ENCODE peak calls at places on chromosomes 13 and 19, in ten cellular contexts. One of them, this sample, is unnamed.

GRCh38 chr19:2327773-2328400 is 499 bp downstream of the LSM7 start:
- DNase-seq in nephron progenitor cell: no peak
- DNase-seq in activated naive CD8-positive, alpha-beta T cell treated with anti-CD3 and anti-CD28 coated beads for 36 hours: peak
- DNase-seq in GM23248: peak
- DNase-seq in glomerular endothelial cell: peak
- DNase-seq in memory B cell: no peak
- DNase-seq in stimulated activated CD4-positive, alpha-beta T cell treated with anti-CD3 and anti-CD28 coated beads, Interleukin-15, amount 100 ng/mL, for 1 hour: no peak
- DNase-seq in RWPE1: peak
- DNase-seq in heart right ventricle: peak
- DNase-seq in GM13976: peak
- DNase-seq in this sample: peak

GRCh38 chr13:21033224-21033855 is 28.0 kb downstream of the LATS2 start:
- DNase-seq in nephron progenitor cell: no peak
- DNase-seq in GM13976: no peak
- DNase-seq in glomerular endothelial cell: no peak
- DNase-seq in memory B cell: no peak
- DNase-seq in activated naive CD8-positive, alpha-beta T cell treated with anti-CD3 and anti-CD28 coated beads for 36 hours: no peak
- DNase-seq in GM23248: peak
- DNase-seq in heart right ventricle: no peak
- DNase-seq in stimulated activated CD4-positive, alpha-beta T cell treated with anti-CD3 and anti-CD28 coated beads, Interleukin-15, amount 100 ng/mL, for 1 hour: no peak
- DNase-seq in RWPE1: no peak
- DNase-seq in this sample: no peak

GRCh38 chr13:64801768-64802167 is 2428.4 kb downstream of the PCDH9 start:
- DNase-seq in GM23248: no peak
- DNase-seq in memory B cell: no peak
- DNase-seq in glomerular endothelial cell: no peak
- DNase-seq in RWPE1: no peak
- DNase-seq in activated naive CD8-positive, alpha-beta T cell treated with anti-CD3 and anti-CD28 coated beads for 36 hours: no peak
- DNase-seq in nephron progenitor cell: no peak
- DNase-seq in stimulated activated CD4-positive, alpha-beta T cell treated with anti-CD3 and anti-CD28 coated beads, Interleukin-15, amount 100 ng/mL, for 1 hour: no peak
- DNase-seq in GM13976: no peak
- DNase-seq in heart right ventricle: no peak
- DNase-seq in this sample: no peak

GRCh38 chr13:44401577-44401976 is 28.0 kb downstream of the SERP2 start:
- DNase-seq in memory B cell: no peak
- DNase-seq in glomerular endothelial cell: no peak
- DNase-seq in nephron progenitor cell: no peak
- DNase-seq in GM13976: no peak
- DNase-seq in heart right ventricle: no peak
- DNase-seq in stimulated activated CD4-positive, alpha-beta T cell treated with anti-CD3 and anti-CD28 coated beads, Interleukin-15, amount 100 ng/mL, for 1 hour: no peak
- DNase-seq in GM23248: no peak
- DNase-seq in activated naive CD8-positive, alpha-beta T cell treated with anti-CD3 and anti-CD28 coated beads for 36 hours: no peak
- DNase-seq in RWPE1: no peak
- DNase-seq in this sample: peak

GRCh38 chr13:29935309-29935981 is 85.0 kb upstream of the UBL3 start:
- DNase-seq in memory B cell: no peak
- DNase-seq in GM13976: peak
- DNase-seq in RWPE1: no peak
- DNase-seq in nephron progenitor cell: no peak
- DNase-seq in stimulated activated CD4-positive, alpha-beta T cell treated with anti-CD3 and anti-CD28 coated beads, Interleukin-15, amount 100 ng/mL, for 1 hour: peak
- DNase-seq in glomerular endothelial cell: no peak
- DNase-seq in GM23248: no peak
- DNase-seq in activated naive CD8-positive, alpha-beta T cell treated with anti-CD3 and anti-CD28 coated beads for 36 hours: peak
- DNase-seq in heart right ventricle: no peak
- DNase-seq in this sample: peak

GRCh38 chr13:110157718-110158117 is 149.2 kb downstream of the COL4A1 start:
- DNase-seq in stimulated activated CD4-positive, alpha-beta T cell treated with anti-CD3 and anti-CD28 coated beads, Interleukin-15, amount 100 ng/mL, for 1 hour: no peak
- DNase-seq in GM13976: no peak
- DNase-seq in memory B cell: no peak
- DNase-seq in glomerular endothelial cell: no peak
- DNase-seq in nephron progenitor cell: no peak
- DNase-seq in heart right ventricle: no peak
- DNase-seq in GM23248: no peak
- DNase-seq in activated naive CD8-positive, alpha-beta T cell treated with anti-CD3 and anti-CD28 coated beads for 36 hours: no peak
- DNase-seq in RWPE1: no peak
- DNase-seq in this sample: no peak

GRCh38 chr19:51097166-51097736 is 11.0 kb downstream of the CTU1 start:
- DNase-seq in nephron progenitor cell: peak
- DNase-seq in stimulated activated CD4-positive, alpha-beta T cell treated with anti-CD3 and anti-CD28 coated beads, Interleukin-15, amount 100 ng/mL, for 1 hour: peak
- DNase-seq in activated naive CD8-positive, alpha-beta T cell treated with anti-CD3 and anti-CD28 coated beads for 36 hours: peak
- DNase-seq in glomerular endothelial cell: no peak
- DNase-seq in memory B cell: peak
- DNase-seq in heart right ventricle: peak
- DNase-seq in RWPE1: peak
- DNase-seq in GM13976: peak
- DNase-seq in GM23248: peak
- DNase-seq in this sample: peak

GRCh38 chr13:100987993-100988392 is 313.4 kb upstream of the TMTC4 start:
- DNase-seq in GM13976: no peak
- DNase-seq in heart right ventricle: no peak
- DNase-seq in nephron progenitor cell: no peak
- DNase-seq in stimulated activated CD4-positive, alpha-beta T cell treated with anti-CD3 and anti-CD28 coated beads, Interleukin-15, amount 100 ng/mL, for 1 hour: no peak
- DNase-seq in RWPE1: no peak
- DNase-seq in activated naive CD8-positive, alpha-beta T cell treated with anti-CD3 and anti-CD28 coated beads for 36 hours: no peak
- DNase-seq in glomerular endothelial cell: no peak
- DNase-seq in GM23248: peak
- DNase-seq in memory B cell: no peak
- DNase-seq in this sample: no peak

GRCh38 chr19:13744179-13744578 is 20.1 kb upstream of the MRI1 start:
- DNase-seq in GM23248: no peak
- DNase-seq in nephron progenitor cell: no peak
- DNase-seq in RWPE1: no peak
- DNase-seq in activated naive CD8-positive, alpha-beta T cell treated with anti-CD3 and anti-CD28 coated beads for 36 hours: no peak
- DNase-seq in GM13976: no peak
- DNase-seq in stimulated activated CD4-positive, alpha-beta T cell treated with anti-CD3 and anti-CD28 coated beads, Interleukin-15, amount 100 ng/mL, for 1 hour: no peak
- DNase-seq in glomerular endothelial cell: no peak
- DNase-seq in memory B cell: no peak
- DNase-seq in heart right ventricle: no peak
- DNase-seq in this sample: no peak

GRCh38 chr13:62964522-62964921 is 1548.9 kb upstream of the PCDH20 start:
- DNase-seq in heart right ventricle: no peak
- DNase-seq in glomerular endothelial cell: no peak
- DNase-seq in stimulated activated CD4-positive, alpha-beta T cell treated with anti-CD3 and anti-CD28 coated beads, Interleukin-15, amount 100 ng/mL, for 1 hour: no peak
- DNase-seq in GM23248: no peak
- DNase-seq in GM13976: no peak
- DNase-seq in nephron progenitor cell: no peak
- DNase-seq in RWPE1: no peak
- DNase-seq in activated naive CD8-positive, alpha-beta T cell treated with anti-CD3 and anti-CD28 coated beads for 36 hours: no peak
- DNase-seq in memory B cell: no peak
- DNase-seq in this sample: no peak

GRCh38 chr19:50874185-50874584 is 946 bp downstream of the KLK2 start:
- DNase-seq in glomerular endothelial cell: no peak
- DNase-seq in nephron progenitor cell: no peak
- DNase-seq in activated naive CD8-positive, alpha-beta T cell treated with anti-CD3 and anti-CD28 coated beads for 36 hours: no peak
- DNase-seq in GM13976: no peak
- DNase-seq in GM23248: no peak
- DNase-seq in stimulated activated CD4-positive, alpha-beta T cell treated with anti-CD3 and anti-CD28 coated beads, Interleukin-15, amount 100 ng/mL, for 1 hour: no peak
- DNase-seq in RWPE1: no peak
- DNase-seq in heart right ventricle: no peak
- DNase-seq in memory B cell: no peak
- DNase-seq in this sample: no peak

GRCh38 chr19:4606921-4607678 is 32.2 kb upstream of the TNFAIP8L1 start:
- DNase-seq in GM23248: peak
- DNase-seq in RWPE1: no peak
- DNase-seq in glomerular endothelial cell: no peak
- DNase-seq in stimulated activated CD4-positive, alpha-beta T cell treated with anti-CD3 and anti-CD28 coated beads, Interleukin-15, amount 100 ng/mL, for 1 hour: no peak
- DNase-seq in memory B cell: no peak
- DNase-seq in heart right ventricle: peak
- DNase-seq in nephron progenitor cell: peak
- DNase-seq in activated naive CD8-positive, alpha-beta T cell treated with anti-CD3 and anti-CD28 coated beads for 36 hours: no peak
- DNase-seq in GM13976: peak
- DNase-seq in this sample: no peak

GRCh38 chr13:33174491-33174890 is 111.1 kb downstream of the STARD13 start:
- DNase-seq in GM23248: no peak
- DNase-seq in heart right ventricle: no peak
- DNase-seq in RWPE1: no peak
- DNase-seq in memory B cell: no peak
- DNase-seq in stimulated activated CD4-positive, alpha-beta T cell treated with anti-CD3 and anti-CD28 coated beads, Interleukin-15, amount 100 ng/mL, for 1 hour: no peak
- DNase-seq in glomerular endothelial cell: no peak
- DNase-seq in GM13976: no peak
- DNase-seq in activated naive CD8-positive, alpha-beta T cell treated with anti-CD3 and anti-CD28 coated beads for 36 hours: no peak
- DNase-seq in nephron progenitor cell: no peak
- DNase-seq in this sample: no peak

GRCh38 chr19:55212447-55212846 is 3.1 kb upstream of the PTPRH start:
- DNase-seq in memory B cell: no peak
- DNase-seq in GM23248: no peak
- DNase-seq in heart right ventricle: no peak
- DNase-seq in nephron progenitor cell: no peak
- DNase-seq in glomerular endothelial cell: no peak
- DNase-seq in stimulated activated CD4-positive, alpha-beta T cell treated with anti-CD3 and anti-CD28 coated beads, Interleukin-15, amount 100 ng/mL, for 1 hour: no peak
- DNase-seq in RWPE1: peak
- DNase-seq in GM13976: peak
- DNase-seq in activated naive CD8-positive, alpha-beta T cell treated with anti-CD3 and anti-CD28 coated beads for 36 hours: peak
- DNase-seq in this sample: no peak

GRCh38 chr19:38561658-38562057 is 56.1 kb downstream of the MAP4K1 start:
- DNase-seq in RWPE1: no peak
- DNase-seq in GM13976: peak
- DNase-seq in GM23248: no peak
- DNase-seq in stimulated activated CD4-positive, alpha-beta T cell treated with anti-CD3 and anti-CD28 coated beads, Interleukin-15, amount 100 ng/mL, for 1 hour: no peak
- DNase-seq in heart right ventricle: no peak
- DNase-seq in glomerular endothelial cell: no peak
- DNase-seq in nephron progenitor cell: no peak
- DNase-seq in activated naive CD8-positive, alpha-beta T cell treated with anti-CD3 and anti-CD28 coated beads for 36 hours: no peak
- DNase-seq in memory B cell: no peak
- DNase-seq in this sample: no peak

GRCh38 chr19:29583196-29584006 is 22.7 kb upstream of the POP4 start:
- DNase-seq in nephron progenitor cell: no peak
- DNase-seq in glomerular endothelial cell: no peak
- DNase-seq in GM13976: no peak
- DNase-seq in heart right ventricle: no peak
- DNase-seq in RWPE1: peak
- DNase-seq in GM23248: peak
- DNase-seq in activated naive CD8-positive, alpha-beta T cell treated with anti-CD3 and anti-CD28 coated beads for 36 hours: peak
- DNase-seq in stimulated activated CD4-positive, alpha-beta T cell treated with anti-CD3 and anti-CD28 coated beads, Interleukin-15, amount 100 ng/mL, for 1 hour: no peak
- DNase-seq in memory B cell: no peak
- DNase-seq in this sample: no peak

GRCh38 chr13:23755040-23755439 is 134.2 kb downstream of the MIPEP start:
- DNase-seq in stimulated activated CD4-positive, alpha-beta T cell treated with anti-CD3 and anti-CD28 coated beads, Interleukin-15, amount 100 ng/mL, for 1 hour: no peak
- DNase-seq in GM23248: no peak
- DNase-seq in activated naive CD8-positive, alpha-beta T cell treated with anti-CD3 and anti-CD28 coated beads for 36 hours: no peak
- DNase-seq in nephron progenitor cell: no peak
- DNase-seq in memory B cell: no peak
- DNase-seq in glomerular endothelial cell: no peak
- DNase-seq in GM13976: no peak
- DNase-seq in heart right ventricle: no peak
- DNase-seq in RWPE1: no peak
- DNase-seq in this sample: no peak

GRCh38 chr19:35828694-35829301 is 16.2 kb upstream of the PRODH2 start:
- DNase-seq in GM13976: peak
- DNase-seq in memory B cell: peak
- DNase-seq in nephron progenitor cell: peak
- DNase-seq in GM23248: peak
- DNase-seq in heart right ventricle: peak
- DNase-seq in activated naive CD8-positive, alpha-beta T cell treated with anti-CD3 and anti-CD28 coated beads for 36 hours: peak
- DNase-seq in glomerular endothelial cell: peak
- DNase-seq in stimulated activated CD4-positive, alpha-beta T cell treated with anti-CD3 and anti-CD28 coated beads, Interleukin-15, amount 100 ng/mL, for 1 hour: peak
- DNase-seq in RWPE1: peak
- DNase-seq in this sample: no peak

GRCh38 chr13:34174671-34175145 is 356.8 kb downstream of the RFC3 start:
- DNase-seq in stimulated activated CD4-positive, alpha-beta T cell treated with anti-CD3 and anti-CD28 coated beads, Interleukin-15, amount 100 ng/mL, for 1 hour: no peak
- DNase-seq in nephron progenitor cell: no peak
- DNase-seq in glomerular endothelial cell: no peak
- DNase-seq in GM23248: peak
- DNase-seq in memory B cell: no peak
- DNase-seq in heart right ventricle: no peak
- DNase-seq in GM13976: no peak
- DNase-seq in RWPE1: no peak
- DNase-seq in activated naive CD8-positive, alpha-beta T cell treated with anti-CD3 and anti-CD28 coated beads for 36 hours: no peak
- DNase-seq in this sample: no peak

GRCh38 chr13:30132623-30133553 is 174.5 kb downstream of the KATNAL1 start:
- DNase-seq in nephron progenitor cell: peak
- DNase-seq in glomerular endothelial cell: no peak
- DNase-seq in GM13976: peak
- DNase-seq in RWPE1: peak
- DNase-seq in activated naive CD8-positive, alpha-beta T cell treated with anti-CD3 and anti-CD28 coated beads for 36 hours: peak
- DNase-seq in memory B cell: peak
- DNase-seq in GM23248: peak
- DNase-seq in stimulated activated CD4-positive, alpha-beta T cell treated with anti-CD3 and anti-CD28 coated beads, Interleukin-15, amount 100 ng/mL, for 1 hour: peak
- DNase-seq in heart right ventricle: peak
- DNase-seq in this sample: peak

GRCh38 chr13:43072394-43072793 is 49.0 kb downstream of the DNAJC15 start:
- DNase-seq in RWPE1: no peak
- DNase-seq in stimulated activated CD4-positive, alpha-beta T cell treated with anti-CD3 and anti-CD28 coated beads, Interleukin-15, amount 100 ng/mL, for 1 hour: no peak
- DNase-seq in GM13976: no peak
- DNase-seq in GM23248: peak
- DNase-seq in memory B cell: no peak
- DNase-seq in activated naive CD8-positive, alpha-beta T cell treated with anti-CD3 and anti-CD28 coated beads for 36 hours: no peak
- DNase-seq in nephron progenitor cell: no peak
- DNase-seq in glomerular endothelial cell: no peak
- DNase-seq in heart right ventricle: peak
- DNase-seq in this sample: no peak

GRCh38 chr19:12665646-12666304 is 767 bp downstream of the MAN2B1 start:
- DNase-seq in stimulated activated CD4-positive, alpha-beta T cell treated with anti-CD3 and anti-CD28 coated beads, Interleukin-15, amount 100 ng/mL, for 1 hour: no peak
- DNase-seq in activated naive CD8-positive, alpha-beta T cell treated with anti-CD3 and anti-CD28 coated beads for 36 hours: peak
- DNase-seq in GM23248: peak
- DNase-seq in memory B cell: peak
- DNase-seq in GM13976: no peak
- DNase-seq in glomerular endothelial cell: no peak
- DNase-seq in RWPE1: no peak
- DNase-seq in heart right ventricle: no peak
- DNase-seq in nephron progenitor cell: no peak
- DNase-seq in this sample: peak

GRCh38 chr13:76440568-76440967 is 445.6 kb downstream of the KCTD12 start:
- DNase-seq in memory B cell: no peak
- DNase-seq in activated naive CD8-positive, alpha-beta T cell treated with anti-CD3 and anti-CD28 coated beads for 36 hours: no peak
- DNase-seq in heart right ventricle: no peak
- DNase-seq in RWPE1: no peak
- DNase-seq in nephron progenitor cell: no peak
- DNase-seq in GM13976: peak
- DNase-seq in stimulated activated CD4-positive, alpha-beta T cell treated with anti-CD3 and anti-CD28 coated beads, Interleukin-15, amount 100 ng/mL, for 1 hour: no peak
- DNase-seq in glomerular endothelial cell: no peak
- DNase-seq in GM23248: no peak
- DNase-seq in this sample: peak

GRCh38 chr19:48959341-48960239 is 4.9 kb downstream of the BAX start:
- DNase-seq in RWPE1: no peak
- DNase-seq in GM13976: no peak
- DNase-seq in GM23248: no peak
- DNase-seq in stimulated activated CD4-positive, alpha-beta T cell treated with anti-CD3 and anti-CD28 coated beads, Interleukin-15, amount 100 ng/mL, for 1 hour: no peak
- DNase-seq in nephron progenitor cell: no peak
- DNase-seq in heart right ventricle: no peak
- DNase-seq in activated naive CD8-positive, alpha-beta T cell treated with anti-CD3 and anti-CD28 coated beads for 36 hours: peak
- DNase-seq in memory B cell: no peak
- DNase-seq in glomerular endothelial cell: no peak
- DNase-seq in this sample: no peak

GRCh38 chr13:41543664-41544300 is 86.4 kb downstream of the RGCC start:
- DNase-seq in stimulated activated CD4-positive, alpha-beta T cell treated with anti-CD3 and anti-CD28 coated beads, Interleukin-15, amount 100 ng/mL, for 1 hour: no peak
- DNase-seq in memory B cell: no peak
- DNase-seq in GM23248: no peak
- DNase-seq in activated naive CD8-positive, alpha-beta T cell treated with anti-CD3 and anti-CD28 coated beads for 36 hours: no peak
- DNase-seq in RWPE1: no peak
- DNase-seq in nephron progenitor cell: no peak
- DNase-seq in glomerular endothelial cell: no peak
- DNase-seq in heart right ventricle: no peak
- DNase-seq in GM13976: no peak
- DNase-seq in this sample: no peak

GRCh38 chr19:53076984-53077383 is 26.2 kb downstream of the ZNF160 start:
- DNase-seq in GM13976: no peak
- DNase-seq in GM23248: peak
- DNase-seq in glomerular endothelial cell: peak
- DNase-seq in memory B cell: no peak
- DNase-seq in RWPE1: no peak
- DNase-seq in heart right ventricle: peak
- DNase-seq in activated naive CD8-positive, alpha-beta T cell treated with anti-CD3 and anti-CD28 coated beads for 36 hours: peak
- DNase-seq in nephron progenitor cell: peak
- DNase-seq in stimulated activated CD4-positive, alpha-beta T cell treated with anti-CD3 and anti-CD28 coated beads, Interleukin-15, amount 100 ng/mL, for 1 hour: no peak
- DNase-seq in this sample: no peak

GRCh38 chr13:98997738-98998641 is 20.1 kb upstream of the DOCK9 start:
- DNase-seq in GM23248: peak
- DNase-seq in stimulated activated CD4-positive, alpha-beta T cell treated with anti-CD3 and anti-CD28 coated beads, Interleukin-15, amount 100 ng/mL, for 1 hour: no peak
- DNase-seq in nephron progenitor cell: no peak
- DNase-seq in heart right ventricle: no peak
- DNase-seq in glomerular endothelial cell: no peak
- DNase-seq in activated naive CD8-positive, alpha-beta T cell treated with anti-CD3 and anti-CD28 coated beads for 36 hours: peak
- DNase-seq in GM13976: no peak
- DNase-seq in memory B cell: no peak
- DNase-seq in RWPE1: peak
- DNase-seq in this sample: no peak

GRCh38 chr13:90365130-90365529 is 982.4 kb upstream of the MIR17HG start:
- DNase-seq in heart right ventricle: no peak
- DNase-seq in RWPE1: no peak
- DNase-seq in glomerular endothelial cell: no peak
- DNase-seq in GM23248: peak
- DNase-seq in activated naive CD8-positive, alpha-beta T cell treated with anti-CD3 and anti-CD28 coated beads for 36 hours: no peak
- DNase-seq in nephron progenitor cell: no peak
- DNase-seq in GM13976: no peak
- DNase-seq in memory B cell: no peak
- DNase-seq in stimulated activated CD4-positive, alpha-beta T cell treated with anti-CD3 and anti-CD28 coated beads, Interleukin-15, amount 100 ng/mL, for 1 hour: no peak
- DNase-seq in this sample: no peak